ENCODE peak calls at places on chromosomes 1 and 21, in five cellular contexts. X is endodermal cell; J is vagina; U is tibial artery; R is CD8-positive, alpha-beta T cell. S is an unnamed sample.
A peak's percentile ranks its signal among the peaks of the same experiment; 100 is the strongest.

GRCh38 chr1:64623750-64624445 is 121.0 kb upstream of the RAVER2 start:
- DNase-seq in X (no peak), J (no peak), U (no peak), R (no peak), S (no peak)

GRCh38 chr1:192807968-192808587 is 761 bp upstream of the RGS2 start:
- DNase-seq in X (no peak), J (no peak), U (no peak), R (peak; percentile 16), S (no peak)

GRCh38 chr1:148353461-148354283 is 129.4 kb downstream of the PPIAL4G start:
- DNase-seq in X (peak; percentile 91), J (no peak), U (no peak), R (no peak), S (peak; percentile 33)

GRCh38 chr21:38869946-38870345 is 64.2 kb downstream of the ETS2 start:
- DNase-seq in X (no peak), J (no peak), U (no peak), R (no peak), S (no peak)

GRCh38 chr1:228353601-228354371 is 52.8 kb downstream of the TRIM11 start:
- DNase-seq in X (no peak), J (no peak), U (no peak), R (no peak), S (no peak)

GRCh38 chr1:221334082-221334481 is 407.8 kb downstream of the DUSP10 start:
- DNase-seq in X (no peak), J (no peak), U (no peak), R (no peak), S (no peak)

GRCh38 chr1:162724583-162725120 is 65.8 kb upstream of the HSD17B7 start:
- DNase-seq in X (no peak), J (no peak), U (no peak), R (no peak), S (no peak)

GRCh38 chr1:238677567-238677966 is 708.8 kb upstream of the CHRM3 start:
- DNase-seq in X (no peak), J (no peak), U (no peak), R (no peak), S (no peak)

GRCh38 chr1:230909974-230910754 is 41.8 kb upstream of the C1orf198 start:
- DNase-seq in X (no peak), J (no peak), U (peak; percentile 87), R (no peak), S (no peak)

GRCh38 chr1:104018922-104019674 is 269.4 kb downstream of the AMY1C start:
- DNase-seq in X (peak; percentile 63), J (no peak), U (no peak), R (no peak), S (no peak)

GRCh38 chr1:94093351-94093750 is 27.6 kb downstream of the ABCA4 start:
- DNase-seq in X (no peak), J (no peak), U (no peak), R (no peak), S (no peak)

GRCh38 chr1:99956755-99957154 is 13.0 kb upstream of the SLC35A3 start:
- DNase-seq in X (no peak), J (no peak), U (no peak), R (no peak), S (no peak)

GRCh38 chr1:24696756-24697330 is 48.4 kb upstream of the CLIC4 start:
- DNase-seq in X (no peak), J (no peak), U (no peak), R (no peak), S (no peak)

GRCh38 chr1:88935522-88936222 is 44.3 kb upstream of the GTF2B start:
- DNase-seq in X (no peak), J (no peak), U (no peak), R (no peak), S (peak; percentile 37)

GRCh38 chr1:47406966-47407365 is 9.1 kb upstream of the FOXE3 start:
- DNase-seq in X (no peak), J (no peak), U (no peak), R (no peak), S (no peak)

GRCh38 chr1:110065841-110066240 is 4.6 kb downstream of the ALX3 start:
- DNase-seq in X (no peak), J (no peak), U (no peak), R (no peak), S (no peak)

GRCh38 chr1:10694274-10694632 is 102.2 kb downstream of the CASZ1 start:
- DNase-seq in X (no peak), J (no peak), U (no peak), R (peak; percentile 56), S (no peak)

GRCh38 chr1:201217146-201217545 is 26.5 kb downstream of the IGFN1 start:
- DNase-seq in X (peak; percentile 39), J (no peak), U (peak; percentile 57), R (no peak), S (no peak)

DNA sequence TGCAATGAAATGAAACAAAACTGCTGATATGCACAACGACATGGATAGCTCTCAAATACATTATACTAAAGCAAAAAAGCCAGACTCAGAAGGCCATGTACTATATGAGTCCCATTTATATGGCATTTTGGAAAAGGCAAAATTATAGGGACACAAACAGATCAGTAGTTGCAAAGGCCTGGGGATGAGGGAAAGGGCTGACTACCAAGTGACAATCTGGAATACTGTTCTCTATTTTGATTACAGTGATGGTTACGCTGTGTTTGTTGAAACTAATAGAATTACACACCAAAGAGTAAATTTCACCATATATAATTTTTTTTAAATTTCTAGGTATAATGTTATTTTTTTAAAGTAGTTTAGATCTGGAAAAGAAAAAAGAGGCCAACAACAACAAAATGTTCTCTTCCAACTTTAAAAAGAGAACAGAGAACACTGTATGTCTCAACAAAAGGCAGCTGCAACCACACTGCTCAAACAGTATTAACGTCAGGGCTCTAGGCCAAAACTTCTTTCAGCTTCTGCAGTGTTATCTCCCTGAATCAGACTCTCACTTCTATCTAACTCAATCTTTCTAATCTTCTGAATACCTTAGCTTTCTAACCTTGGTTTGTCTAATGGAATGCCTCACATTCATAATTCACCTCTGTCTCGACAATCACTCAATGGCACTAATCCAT is 75.8 kb downstream of the FOXJ3 start:
- DNase-seq in X (no peak), J (no peak), U (no peak), R (no peak), S (no peak)
- H3K4me3 ChIP-seq in X (peak overlapping the region; percentile 21), J (no peak overlapping the region), U (no peak overlapping the region), R (no peak overlapping the region), S (no peak overlapping the region)

GRCh38 chr1:247324204-247324787 is 7.4 kb downstream of the ZNF496 start:
- DNase-seq in X (no peak), J (no peak), U (no peak), R (no peak), S (no peak)
- H3K4me1 ChIP-seq in X (no peaks in the 10 kb centered on the region), J (peaks cover 1% of the 10 kb centered on the region), U (no peaks in the 10 kb centered on the region), R (peaks cover 83% of the 10 kb centered on the region), S (no peaks in the 10 kb centered on the region)

DNA sequence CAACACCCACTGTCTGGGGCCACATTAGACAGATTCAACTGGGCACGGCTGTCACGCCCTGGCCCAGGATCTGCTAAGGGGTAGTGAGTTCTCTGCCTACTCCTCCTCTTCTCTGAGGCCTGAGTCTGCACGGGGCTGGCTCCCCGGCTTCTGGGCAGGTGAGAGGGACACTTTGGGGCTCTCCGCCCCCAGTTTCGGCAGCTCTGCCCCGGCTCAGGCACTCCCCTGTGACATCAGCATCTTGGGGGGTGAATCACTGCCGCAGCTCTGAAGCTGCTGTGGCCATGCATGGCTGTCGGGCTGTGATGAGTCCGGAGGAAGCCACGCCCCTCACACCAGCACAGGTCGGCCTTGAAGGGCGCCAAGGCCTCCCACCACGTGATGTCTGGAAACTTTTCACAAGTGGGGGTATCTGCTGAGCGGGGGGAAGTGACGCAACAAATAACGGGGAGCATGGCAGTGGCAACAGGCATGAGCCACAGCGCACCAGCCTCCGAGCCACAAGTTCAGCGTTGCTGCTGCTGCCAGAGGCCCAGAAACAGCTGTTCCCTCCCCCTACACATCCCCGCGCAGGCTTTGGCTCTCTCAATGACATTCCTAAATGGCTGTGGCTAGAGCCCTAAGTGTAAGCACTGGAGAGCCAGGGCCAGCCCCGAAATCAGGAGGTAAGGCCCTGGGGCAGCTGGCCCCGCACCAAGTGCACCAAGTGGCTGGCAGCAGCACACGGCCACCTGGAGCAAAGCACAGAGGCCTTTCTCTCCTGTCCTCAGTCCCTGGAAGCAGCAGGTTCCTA is 26.3 kb downstream of the ZBTB17 start:
- DNase-seq in X (peak; percentile 86), J (no peak), U (peak; percentile 99), R (peak; percentile 86), S (no peak)
- H3K4me3 ChIP-seq in X (no peak overlapping the region), J (peak overlapping the region; percentile 34), U (peak overlapping the region; percentile 33), R (no peak overlapping the region), S (peak overlapping the region; percentile 47)

GRCh38 chr1:21327566-21328323 is 37.5 kb upstream of the ECE1 start:
- DNase-seq in X (no peak), J (no peak), U (no peak), R (no peak), S (no peak)

GRCh38 chr1:21331752-21332480 is 41.7 kb upstream of the ECE1 start:
- DNase-seq in X (no peak), J (no peak), U (no peak), R (no peak), S (no peak)

GRCh38 chr1:21325731-21326387 is 35.6 kb upstream of the ECE1 start:
- DNase-seq in X (no peak), J (no peak), U (peak; percentile 87), R (no peak), S (no peak)

GRCh38 chr1:21326861-21327344 is 36.6 kb upstream of the ECE1 start:
- DNase-seq in X (no peak), J (no peak), U (peak; percentile 92), R (no peak), S (no peak)

DNA sequence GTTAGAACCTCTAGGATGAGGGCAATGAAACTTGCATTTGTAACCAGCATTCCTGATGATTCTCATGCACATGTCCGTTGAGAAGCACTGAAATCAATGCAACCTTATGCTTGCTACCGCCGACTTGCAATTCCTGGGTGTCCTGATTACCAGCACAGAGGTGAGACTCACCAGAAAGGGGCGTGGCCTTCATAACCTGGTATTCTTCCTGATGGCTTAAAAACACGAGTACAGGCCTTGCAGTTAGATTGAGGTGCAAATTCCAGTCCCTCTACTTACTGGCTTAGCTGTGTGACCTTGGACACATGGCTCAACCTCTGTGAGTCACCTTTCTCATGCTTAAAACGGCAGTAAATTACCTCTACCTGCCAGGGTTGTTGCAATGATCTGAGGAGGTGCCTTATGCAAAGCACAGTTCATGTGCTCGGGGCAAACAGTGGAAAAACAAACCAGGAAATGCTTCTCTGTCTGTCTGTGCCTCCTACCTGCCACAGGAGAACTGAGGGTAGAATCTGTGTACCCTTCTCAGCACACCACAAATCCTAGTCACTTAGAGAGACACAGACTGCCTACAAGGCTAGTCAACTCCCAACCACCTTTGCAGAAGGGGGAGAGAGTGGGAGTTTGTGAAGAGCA is 39.1 kb upstream of the ECE1 start:
- DNase-seq in X (peak; percentile 69), J (no peak), U (no peak), R (no peak), S (no peak)
- H3K4me1 ChIP-seq in X (peaks cover 30% of the 10 kb centered on the region), J (peaks cover 97% of the 10 kb centered on the region), U (peaks cover 100% of the 10 kb centered on the region), R (peaks cover 72% of the 10 kb centered on the region), S (peaks cover 43% of the 10 kb centered on the region)

S was measured in naive thymus-derived CD4-positive, alpha-beta T cell.